ENCODE peak calls at places on chromosomes 3 and 15, in eight cellular contexts. B, O, E, L, C, K, P and W are unnamed samples.

GRCh38 chr3:119557874-119558264 is 1.5 kb downstream of the CD80 start:
- DNase-seq in K (no peak), E (no peak), P (no peak), O (no peak), B (no peak), C (no peak), L (no peak), W (no peak)

GRCh38 chr15:35522061-35522460 is 23.9 kb downstream of the DPH6 start:
- DNase-seq in O (no peak), L (no peak), P (no peak), E (no peak), B (no peak), K (no peak), C (no peak), W (no peak)

GRCh38 chr3:170977911-170978310 is 48.6 kb downstream of the SLC2A2 start:
- DNase-seq in K (peak; percentile 22), B (peak; percentile 48), E (no peak), C (no peak), P (no peak), L (no peak), O (no peak), W (no peak)

GRCh38 chr3:46867550-46867898 is 4.3 kb upstream of the MYL3 start:
- DNase-seq in C (no peak), L (no peak), P (peak; percentile 89), B (no peak), E (peak; percentile 65), O (peak; percentile 88), K (peak; percentile 8), W (no peak)

GRCh38 chr3:137409584-137409983 is 354.5 kb upstream of the SOX14 start:
- DNase-seq in C (no peak), O (no peak), B (no peak), K (no peak), L (peak; percentile 13), P (no peak), E (no peak), W (no peak)

GRCh38 chr3:129936757-129937156 is 37.8 kb upstream of the TRH start:
- DNase-seq in B (peak; percentile 65), P (peak; percentile 93), O (peak; percentile 17), E (peak; percentile 53), K (peak; percentile 92), C (no peak), L (peak; percentile 88), W (peak; percentile 59)

GRCh38 chr3:142664819-142665218 is 59.0 kb upstream of the TRPC1 start:
- DNase-seq in B (no peak), K (no peak), O (no peak), C (no peak), P (no peak), L (no peak), E (no peak), W (no peak)

GRCh38 chr3:53677406-53677805 is 168.8 kb downstream of the CHDH start:
- DNase-seq in O (no peak), L (no peak), E (no peak), B (no peak), K (no peak), C (no peak), P (peak; percentile 32), W (no peak)

GRCh38 chr15:31005660-31006059 is 14.2 kb upstream of the MTMR10 start:
- DNase-seq in L (no peak), E (no peak), K (no peak), B (no peak), C (no peak), P (no peak), O (no peak), W (no peak)

GRCh38 chr3:43584043-43584826 is 37.6 kb downstream of the ANO10 start:
- DNase-seq in C (no peak), E (no peak), L (no peak), K (peak; percentile 44), O (no peak), B (no peak), P (no peak), W (no peak)

DNA sequence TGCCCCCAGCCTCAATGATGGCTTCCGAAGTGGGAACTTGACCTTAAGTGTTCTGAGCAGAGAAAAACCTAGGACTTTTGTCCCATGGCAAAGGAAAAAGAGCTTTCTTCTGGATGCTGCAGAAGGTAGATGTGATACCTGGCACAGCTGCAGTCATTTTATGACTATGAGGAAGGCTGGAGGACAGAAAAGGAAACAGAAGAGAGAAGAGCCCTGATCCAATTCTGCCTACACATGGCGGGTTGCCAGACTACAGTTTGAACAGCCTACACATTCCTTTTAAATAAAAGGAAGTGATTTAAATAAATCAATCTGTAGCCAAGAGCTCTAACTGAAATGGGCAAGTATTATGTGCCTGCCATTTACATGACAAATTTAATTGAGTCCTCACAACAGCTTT is 43.6 kb upstream of the CHRNB4 start:
- DNase-seq in E (no peak), O (no peak), B (no peak), P (no peak), L (no peak), C (no peak), K (no peak), W (no peak)
- H3K27ac ChIP-seq in E (no peak overlapping the region), O (no peak overlapping the region), B (no peak overlapping the region), P (no peak overlapping the region), L (no peak overlapping the region), C (no peak overlapping the region), K (no peak overlapping the region), W (no peak overlapping the region)

GRCh38 chr15:73686781-73687256 is 2.6 kb downstream of the CD276 start:
- DNase-seq in K (peak; percentile 95), C (no peak), P (no peak), E (no peak), B (peak; percentile 17), O (no peak), L (no peak), W (peak; percentile 86)
- H3K4me1 ChIP-seq in K (peaks cover 50% of the 10 kb centered on the region), C (peaks cover 13% of the 10 kb centered on the region), P (peaks cover 25% of the 10 kb centered on the region), E (peaks cover 4% of the 10 kb centered on the region), B (peaks cover 37% of the 10 kb centered on the region), O (peaks cover 21% of the 10 kb centered on the region), L (peaks cover 39% of the 10 kb centered on the region), W (peaks cover 70% of the 10 kb centered on the region)

GRCh38 chr15:78046796-78047341 is 30.6 kb downstream of the TBC1D2B start:
- DNase-seq in L (no peak), C (no peak), K (no peak), O (no peak), P (no peak), B (no peak), E (peak; percentile 42), W (no peak)
- H3K27ac ChIP-seq in L (no peak overlapping the region), C (peak overlapping the region; percentile 50), K (no peak overlapping the region), O (peak overlapping the region; percentile 85), P (peak overlapping the region; percentile 62), B (no peak overlapping the region), E (peak overlapping the region; percentile 71), W (no peak overlapping the region)

GRCh38 chr3:195198424-195199346 is 72.3 kb downstream of the XXYLT1 start:
- DNase-seq in C (no peak), K (no peak), E (no peak), L (no peak), B (no peak), P (no peak), O (no peak), W (no peak)
- H3K4me1 ChIP-seq in C (peaks cover 6% of the 10 kb centered on the region), K (peaks cover 15% of the 10 kb centered on the region), E (no peaks in the 10 kb centered on the region), L (peaks cover 24% of the 10 kb centered on the region), B (peaks cover 20% of the 10 kb centered on the region), P (no peaks in the 10 kb centered on the region), O (no peaks in the 10 kb centered on the region), W (peaks cover 38% of the 10 kb centered on the region)

DNA sequence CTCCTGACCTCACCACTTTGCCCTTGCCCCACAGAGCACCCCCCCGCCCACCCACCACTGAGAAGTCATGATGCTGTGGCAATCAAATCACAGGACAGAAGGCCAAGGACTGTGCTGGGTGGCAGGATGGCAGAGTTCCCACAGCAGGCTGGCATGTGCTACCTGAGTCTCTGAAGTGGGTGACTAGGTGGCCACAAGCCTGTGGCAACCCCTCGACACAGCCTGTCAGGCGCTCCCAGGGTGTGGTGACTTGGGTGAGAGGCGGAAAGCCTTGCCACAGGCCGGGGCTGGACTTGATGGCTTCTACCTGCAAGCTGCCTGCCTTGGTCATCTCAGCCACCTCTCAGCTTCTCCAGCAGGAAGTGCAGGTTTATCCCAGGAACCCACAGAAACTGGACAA is 15.6 kb upstream of the DUSP7 start:
- DNase-seq in E (no peak), K (no peak), C (no peak), B (no peak), P (no peak), L (no peak), O (no peak), W (no peak)
- H3K27ac ChIP-seq in E (no peak overlapping the region), K (no peak overlapping the region), C (no peak overlapping the region), B (no peak overlapping the region), P (no peak overlapping the region), L (no peak overlapping the region), O (no peak overlapping the region), W (no peak overlapping the region)

GRCh38 chr15:85556618-85556895 is 176.2 kb downstream of the AKAP13 start:
- DNase-seq in K (no peak), C (no peak), B (no peak), E (no peak), O (no peak), P (no peak), L (no peak), W (no peak)

GRCh38 chr15:85558747-85559327 is 178.4 kb downstream of the AKAP13 start:
- DNase-seq in P (no peak), L (no peak), B (no peak), O (no peak), E (no peak), C (no peak), K (no peak), W (no peak)

GRCh38 chr15:85557385-85557784 is 177.0 kb downstream of the AKAP13 start:
- DNase-seq in E (no peak), B (no peak), C (no peak), K (no peak), P (no peak), L (no peak), O (no peak), W (no peak)

GRCh38 chr15:85562824-85563223 is 182.4 kb downstream of the AKAP13 start:
- DNase-seq in E (no peak), L (no peak), B (no peak), P (no peak), K (no peak), O (no peak), C (no peak), W (no peak)

GRCh38 chr15:85559530-85559929 is 179.1 kb downstream of the AKAP13 start:
- DNase-seq in E (no peak), O (no peak), P (no peak), B (no peak), K (no peak), L (no peak), C (no peak), W (no peak)
- H3K4me1 ChIP-seq in E (no peaks in the 10 kb centered on the region), O (peaks cover 3% of the 10 kb centered on the region), P (no peaks in the 10 kb centered on the region), B (peaks cover 19% of the 10 kb centered on the region), K (no peaks in the 10 kb centered on the region), L (peaks cover 15% of the 10 kb centered on the region), C (peaks cover 4% of the 10 kb centered on the region), W (no peaks in the 10 kb centered on the region)